ENCODE peak calls at places on chromosomes 11 and 22, in six cellular contexts. F is NCI-H1092 treated with DMSO at 0.1 percent for 48 hours; D is stimulated activated CD4-positive, alpha-beta T cell treated with anti-CD3 and anti-CD28 coated beads, TNF-alpha, amount 100 ng/mL, for 1 hour; A is foreskin fibroblast; K is HuH-7; P is testis. W is an unnamed sample.
A peak's percentile ranks its signal among the peaks of the same experiment; 100 is the strongest.

GRCh38 chr11:45917286-45917622 is 423 bp downstream of the PEX16 start:
- DNase-seq in F (no peak), D (no peak), A (no peak), K (no peak), P (no peak), W (no peak)

GRCh38 chr22:49139492-49140151 is 688.1 kb downstream of the BRD1 start:
- DNase-seq in F (no peak), D (no peak), A (no peak), K (no peak), P (no peak), W (no peak)

GRCh38 chr11:95849087-95849825 is 59.0 kb downstream of the CEP57 start:
- DNase-seq in F (peak; percentile 9), D (no peak), A (peak; percentile 71), K (peak; percentile 16), P (peak; percentile 74), W (peak; percentile 35)

GRCh38 chr11:107689317-107690202 is 22.3 kb downstream of the SLN start:
- DNase-seq in F (peak; percentile 43), D (peak; percentile 24), A (peak; percentile 79), K (peak; percentile 29), P (peak; percentile 90), W (peak; percentile 58)

GRCh38 chr11:42631223-42631843 is 680.5 kb upstream of the API5 start:
- DNase-seq in F (peak; percentile 25), D (no peak), A (no peak), K (peak; percentile 2), P (peak; percentile 37), W (no peak)

GRCh38 chr11:79244175-79244804 is 196.5 kb downstream of the TENM4 start:
- DNase-seq in F (no peak), D (no peak), A (peak; percentile 88), K (no peak), P (no peak), W (peak; percentile 60)

GRCh38 chr11:1436468-1437030 is 46.8 kb downstream of the BRSK2 start:
- DNase-seq in F (no peak), D (no peak), A (no peak), K (no peak), P (no peak), W (no peak)

GRCh38 chr11:8063319-8063718 is 17.7 kb upstream of the TUB start:
- DNase-seq in F (no peak), D (no peak), A (peak; percentile 48), K (no peak), P (peak; percentile 74), W (peak; percentile 35)

W was measured in AG08396.